ENCODE peak calls at places on chromosomes 16 and 17, in nine cellular contexts. L, R, S, P, D, C, Z, F and H are unnamed samples.
A peak's percentile ranks its signal among the peaks of the same experiment; 100 is the strongest.

GRCh38 chr17:80664217-80664780 is 119.7 kb downstream of the RPTOR start:
- DNase-seq in L (no peak), R (no peak), S (no peak), P (no peak), D (no peak), C (no peak), Z (no peak), F (no peak), H (no peak)

GRCh38 chr17:10061131-10061581 is 137.2 kb downstream of the GAS7 start:
- DNase-seq in L (no peak), R (no peak), S (peak; percentile 57), P (no peak), D (no peak), C (no peak), Z (peak; percentile 54), F (no peak), H (no peak)

GRCh38 chr17:50966163-50966666 is 100.1 kb upstream of the TOB1 start:
- DNase-seq in L (no peak), R (no peak), S (no peak), P (no peak), D (no peak), C (no peak), Z (no peak), F (no peak), H (no peak)

GRCh38 chr17:2950846-2951245 is 112.6 kb downstream of the OR1D5 start:
- DNase-seq in L (no peak), R (no peak), S (no peak), P (no peak), D (no peak), C (no peak), Z (no peak), F (no peak), H (no peak)

GRCh38 chr17:44197980-44198720 is 1.5 kb downstream of the ATXN7L3 start:
- DNase-seq in L (no peak), R (no peak), S (peak; percentile 26), P (peak; percentile 31), D (no peak), C (peak; percentile 49), Z (no peak), F (no peak), H (no peak)

GRCh38 chr16:89863741-89864391 is 9.5 kb upstream of the TCF25 start:
- DNase-seq in L (peak; percentile 36), R (no peak), S (no peak), P (no peak), D (no peak), C (peak; percentile 46), Z (no peak), F (no peak), H (no peak)

GRCh38 chr17:47873200-47874090 is 22.5 kb upstream of the SP6 start:
- DNase-seq in L (no peak), R (no peak), S (no peak), P (no peak), D (no peak), C (no peak), Z (no peak), F (no peak), H (no peak)

GRCh38 chr17:39014795-39015545 is 47.8 kb upstream of the FBXO47 start:
- DNase-seq in L (no peak), R (no peak), S (no peak), P (no peak), D (no peak), C (no peak), Z (no peak), F (no peak), H (no peak)

GRCh38 chr17:59377410-59377809 is 46.0 kb downstream of the YPEL2 start:
- DNase-seq in L (no peak), R (no peak), S (no peak), P (no peak), D (no peak), C (no peak), Z (no peak), F (no peak), H (no peak)

GRCh38 chr16:19680972-19681371 is 37.1 kb downstream of the KNOP1 start:
- DNase-seq in L (no peak), R (no peak), S (no peak), P (no peak), D (no peak), C (no peak), Z (no peak), F (no peak), H (no peak)

GRCh38 chr17:47818002-47818695 is 3.4 kb downstream of the OSBPL7 start:
- DNase-seq in L (no peak), R (no peak), S (no peak), P (no peak), D (no peak), C (no peak), Z (no peak), F (no peak), H (no peak)

GRCh38 chr17:35716897-35717839 is 14.3 kb upstream of the RASL10B start:
- DNase-seq in L (no peak), R (no peak), S (peak; percentile 38), P (no peak), D (no peak), C (no peak), Z (no peak), F (no peak), H (no peak)

GRCh38 chr16:89613954-89614459 is 565 bp downstream of the DPEP1 start:
- DNase-seq in L (no peak), R (no peak), S (no peak), P (no peak), D (no peak), C (no peak), Z (no peak), F (no peak), H (no peak)

GRCh38 chr16:9790199-9790598 is 392.0 kb downstream of the GRIN2A start:
- DNase-seq in L (no peak), R (no peak), S (no peak), P (no peak), D (no peak), C (no peak), Z (no peak), F (no peak), H (no peak)

GRCh38 chr16:87723224-87723619 is 42.6 kb downstream of the KLHDC4 start:
- DNase-seq in L (peak; percentile 57), R (peak; percentile 98), S (no peak), P (peak; percentile 71), D (peak; percentile 84), C (peak; percentile 34), Z (no peak), F (peak; percentile 69), H (no peak)

GRCh38 chr17:77741109-77741508 is 217.4 kb upstream of the TNRC6C start:
- DNase-seq in L (no peak), R (no peak), S (no peak), P (no peak), D (no peak), C (no peak), Z (no peak), F (no peak), H (no peak)

GRCh38 chr17:74274703-74275340 is 788 bp downstream of the DNAI2 start:
- DNase-seq in L (no peak), R (no peak), S (no peak), P (no peak), D (no peak), C (no peak), Z (no peak), F (no peak), H (no peak)

GRCh38 chr16:76265434-76266045 is 11.7 kb upstream of the CNTNAP4 start:
- DNase-seq in L (no peak), R (no peak), S (no peak), P (no peak), D (peak; percentile 8), C (peak; percentile 28), Z (no peak), F (no peak), H (no peak)

GRCh38 chr16:30521873-30522641 is 4.3 kb downstream of the ZNF768 start:
- DNase-seq in L (no peak), R (peak; percentile 55), S (no peak), P (no peak), D (no peak), C (peak; percentile 40), Z (no peak), F (no peak), H (no peak)

GRCh38 chr17:73526851-73527250 is 117.4 kb downstream of the SDK2 start:
- DNase-seq in L (no peak), R (no peak), S (no peak), P (no peak), D (no peak), C (no peak), Z (no peak), F (no peak), H (no peak)

DNA sequence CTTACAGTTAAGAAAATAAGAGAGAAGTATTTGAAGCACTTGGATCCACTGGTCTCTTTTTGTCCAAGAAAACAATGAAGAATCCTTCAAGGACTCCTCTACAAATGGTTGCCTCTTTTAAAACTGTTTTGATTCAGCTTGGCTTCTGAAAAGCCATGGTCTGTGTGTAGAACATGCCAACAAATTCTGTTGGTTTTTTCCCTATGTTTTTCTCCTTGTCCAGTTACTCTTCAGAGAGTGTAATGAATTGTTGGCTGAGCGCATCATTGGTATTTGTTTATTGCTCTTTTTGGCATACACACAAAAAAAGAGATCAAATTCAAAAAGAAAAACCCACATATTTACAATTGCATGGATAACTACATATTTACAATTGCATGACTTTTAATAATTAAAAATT is at the start of gene ABCA10:
- DNase-seq in L (no peak), R (no peak), S (no peak), P (no peak), D (no peak), C (no peak), Z (no peak), F (no peak), H (no peak)
- TF ChIP-seq CTCF in L (no peak), R (no peak), S (no peak), P (no peak), D (no peak), C (no peak), Z (no peak), F (no peak), H (no peak)

DNA sequence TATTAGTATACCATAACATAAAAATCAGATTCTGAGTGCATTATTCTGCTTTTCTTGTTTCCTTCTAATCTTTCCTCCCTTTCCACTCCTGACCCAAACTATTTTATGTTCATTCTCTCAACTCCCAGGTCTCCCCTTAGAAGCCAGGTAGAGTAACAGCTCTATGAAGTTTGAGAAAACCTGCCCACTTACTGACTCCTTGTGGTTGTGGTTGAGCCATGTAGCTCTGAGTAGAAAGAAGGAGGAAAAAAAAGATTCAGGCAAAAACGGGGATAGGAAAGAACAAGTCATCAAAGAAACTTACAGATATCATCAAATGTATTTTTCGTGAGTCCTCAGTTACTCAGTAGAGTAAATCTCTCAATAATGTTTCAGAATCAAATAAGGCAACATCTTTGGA is 216.7 kb downstream of the PMP22 start:
- DNase-seq in L (no peak), R (no peak), S (no peak), P (no peak), D (no peak), C (no peak), Z (no peak), F (no peak), H (no peak)
- TF ChIP-seq CTCF in L (no peak), R (no peak), S (no peak), P (no peak), D (peak; percentile 10), C (no peak), Z (no peak), F (no peak), H (no peak)

GRCh38 chr17:42536048-42536371 is at the start of gene NAGLU:
- DNase-seq in L (peak; percentile 98), R (no peak), S (peak; percentile 97), P (peak; percentile 92), D (no peak), C (peak; percentile 97), Z (no peak), F (no peak), H (peak; percentile 92)
- TF ChIP-seq CTCF in L (no peak), R (no peak), S (no peak), P (no peak), D (no peak), C (no peak), Z (no peak), F (no peak), H (no peak)

GRCh38 chr17:3980381-3980975 is 16.2 kb upstream of the ATP2A3 start:
- DNase-seq in L (no peak), R (no peak), S (no peak), P (no peak), D (no peak), C (no peak), Z (no peak), F (no peak), H (no peak)
- TF ChIP-seq CTCF in L (no peak), R (no peak), S (no peak), P (no peak), D (no peak), C (no peak), Z (no peak), F (no peak), H (no peak)